ENCODE peak calls at places on chromosomes 11 and 22, in five cellular contexts. Y is T-helper 17 cell; F is choroid plexus epithelial cell; S is stimulated activated naive CD8-positive, alpha-beta T cell treated with anti-CD3 and anti-CD28 coated beads, Interleukin-15, Interleukin-2, amounts not matched to agents 100 U/mL and 50 U/mL, for 24 hours; A is cardiac fibroblast. X is an unnamed sample.
A peak's percentile ranks its signal among the peaks of the same experiment; 100 is the strongest.

GRCh38 chr22:49565516-49565855 is 262.2 kb downstream of the BRD1 start:
- DNase-seq in Y (no peak), F (no peak), S (no peak), A (no peak), X (no peak)

GRCh38 chr22:46815559-46815895 is 53.1 kb downstream of the TBC1D22A start:
- DNase-seq in Y (no peak), F (no peak), S (no peak), A (no peak), X (no peak)

GRCh38 chr22:31148516-31148915 is 8.2 kb upstream of the PLA2G3 start:
- DNase-seq in Y (no peak), F (peak; percentile 77), S (no peak), A (peak; percentile 72), X (no peak)

GRCh38 chr11:64007629-64008282 is 21.5 kb downstream of the OTUB1 start:
- DNase-seq in Y (no peak), F (peak; percentile 34), S (no peak), A (peak; percentile 41), X (no peak)

GRCh38 chr11:114618139-114618538 is 22.6 kb upstream of the NXPE4 start:
- DNase-seq in Y (no peak), F (no peak), S (no peak), A (no peak), X (no peak)

GRCh38 chr11:118916842-118917388 is 8.8 kb downstream of the BCL9L start:
- DNase-seq in Y (no peak), F (peak; percentile 91), S (no peak), A (peak; percentile 94), X (no peak)

GRCh38 chr11:77779935-77780334 is 40.6 kb downstream of the RSF1 start:
- DNase-seq in Y (no peak), F (peak; percentile 56), S (no peak), A (peak; percentile 47), X (no peak)

GRCh38 chr11:67271212-67271547 is 4.9 kb downstream of the GRK2 start:
- DNase-seq in Y (no peak), F (no peak), S (no peak), A (no peak), X (no peak)

GRCh38 chr11:1717745-1718144 is 20.8 kb downstream of the KRTAP5-6 start:
- DNase-seq in Y (no peak), F (no peak), S (no peak), A (no peak), X (no peak)

GRCh38 chr22:36009085-36009484 is 19.5 kb downstream of the RBFOX2 start:
- DNase-seq in Y (no peak), F (peak; percentile 65), S (no peak), A (peak; percentile 78), X (no peak)

GRCh38 chr22:44542561-44543222 is 44.7 kb upstream of the RTL6 start:
- DNase-seq in Y (no peak), F (no peak), S (no peak), A (no peak), X (peak; percentile 10)

GRCh38 chr22:48594016-48594756 is 1233.5 kb downstream of the BRD1 start:
- DNase-seq in Y (no peak), F (no peak), S (no peak), A (no peak), X (no peak)

GRCh38 chr11:83319346-83319745 is 33.2 kb upstream of the CCDC90B start:
- DNase-seq in Y (no peak), F (no peak), S (no peak), A (no peak), X (no peak)

GRCh38 chr11:3615998-3616397 is 25.8 kb downstream of the ART5 start:
- DNase-seq in Y (no peak), F (peak; percentile 22), S (no peak), A (no peak), X (no peak)

GRCh38 chr11:108235633-108236032 is 12.8 kb downstream of the ATM start:
- DNase-seq in Y (no peak), F (no peak), S (no peak), A (no peak), X (no peak)

GRCh38 chr11:128405693-128406364 is 181.5 kb downstream of the ETS1 start:
- DNase-seq in Y (no peak), F (peak; percentile 72), S (no peak), A (peak; percentile 48), X (no peak)

GRCh38 chr11:71305041-71305440 is 52.7 kb upstream of the SHANK2 start:
- DNase-seq in Y (no peak), F (no peak), S (no peak), A (no peak), X (no peak)

GRCh38 chr11:28521075-28521474 is 412.9 kb downstream of the METTL15 start:
- DNase-seq in Y (no peak), F (no peak), S (no peak), A (no peak), X (no peak)

GRCh38 chr11:112279901-112280267 is 19.2 kb upstream of the PLET1 start:
- DNase-seq in Y (peak; percentile 73), F (peak; percentile 67), S (peak; percentile 84), A (peak; percentile 69), X (peak; percentile 80)